ENCODE peak calls at places on chromosomes 2 and 18, in nine cellular contexts. V, U, J, I, K, M, N, F and Y are unnamed samples.

GRCh38 chr18:68714356-68714706 is 577 bp downstream of the TMX3 start:
- DNase-seq in V (no peak), U (peak), J (peak), I (no peak), K (peak), M (no peak), N (no peak), F (peak), Y (no peak)

GRCh38 chr2:64260093-64260808 is 116.0 kb upstream of the PELI1 start:
- DNase-seq in V (no peak), U (no peak), J (no peak), I (no peak), K (no peak), M (no peak), N (no peak), F (no peak), Y (no peak)

GRCh38 chr2:54081574-54081973 is 33.8 kb upstream of the ACYP2 start:
- DNase-seq in V (no peak), U (no peak), J (peak), I (no peak), K (no peak), M (no peak), N (no peak), F (peak), Y (no peak)

GRCh38 chr2:182883451-182883850 is 17.0 kb upstream of the FRZB start:
- DNase-seq in V (no peak), U (no peak), J (no peak), I (no peak), K (no peak), M (no peak), N (peak), F (no peak), Y (no peak)

GRCh38 chr2:143139835-143140393 is 10.7 kb downstream of the ARHGAP15 start:
- DNase-seq in V (no peak), U (no peak), J (no peak), I (no peak), K (no peak), M (no peak), N (no peak), F (no peak), Y (no peak)

GRCh38 chr18:3266062-3266608 is 4.2 kb downstream of the MYL12B start:
- DNase-seq in V (no peak), U (no peak), J (peak), I (no peak), K (no peak), M (no peak), N (no peak), F (no peak), Y (no peak)

GRCh38 chr18:13145636-13146190 is 72.8 kb upstream of the LDLRAD4 start:
- DNase-seq in V (no peak), U (no peak), J (no peak), I (no peak), K (peak), M (no peak), N (no peak), F (no peak), Y (no peak)

GRCh38 chr18:53153281-53153680 is 813.3 kb downstream of the DCC start:
- DNase-seq in V (no peak), U (no peak), J (no peak), I (no peak), K (peak), M (no peak), N (no peak), F (peak), Y (no peak)

GRCh38 chr2:227454323-227454860 is 17.6 kb upstream of the AGFG1 start:
- DNase-seq in V (no peak), U (no peak), J (no peak), I (no peak), K (no peak), M (no peak), N (no peak), F (no peak), Y (no peak)

GRCh38 chr2:3480352-3481010 is 38.9 kb downstream of the ADI1 start:
- DNase-seq in V (no peak), U (no peak), J (peak), I (no peak), K (no peak), M (no peak), N (no peak), F (no peak), Y (no peak)